ENCODE peak calls at places on chromosomes 5 and 9, in eight cellular contexts. L is stromal cell of bone marrow, T is aorta, C is choroid plexus epithelial cell, G is LHCN-M2, V is NCI-H1092 treated with DMSO at 0.1 percent for 48 hours, P is HS-5, R is astrocyte of the hippocampus. I is an unnamed sample.

GRCh38 chr9:108442604-108443277 is 413.0 kb downstream of the ACTL7B start:
- DNase-seq in L (no peak), T (no peak), C (no peak), G (peak), V (no peak), P (no peak), R (no peak), I (no peak)

GRCh38 chr9:85471791-85472190 is 270.0 kb downstream of the AGTPBP1 start:
- DNase-seq in L (no peak), T (no peak), C (no peak), G (no peak), V (no peak), P (no peak), R (no peak), I (no peak)

GRCh38 chr9:25449503-25449902 is 228.7 kb downstream of the TUSC1 start:
- DNase-seq in L (no peak), T (no peak), C (no peak), G (no peak), V (no peak), P (no peak), R (no peak), I (no peak)

GRCh38 chr5:57895766-57896165 is 413.2 kb upstream of the ACTBL2 start:
- DNase-seq in L (no peak), T (no peak), C (peak), G (peak), V (no peak), P (no peak), R (peak), I (peak)

GRCh38 chr9:101524371-101524770 is 9.3 kb upstream of the RNF20 start:
- DNase-seq in L (no peak), T (no peak), C (no peak), G (no peak), V (no peak), P (no peak), R (no peak), I (no peak)

GRCh38 chr5:96946381-96946780 is 10.5 kb downstream of the LNPEP start:
- DNase-seq in L (no peak), T (no peak), C (no peak), G (no peak), V (no peak), P (no peak), R (no peak), I (no peak)

GRCh38 chr5:107499237-107499636 is 171.5 kb downstream of the EFNA5 start:
- DNase-seq in L (no peak), T (no peak), C (no peak), G (no peak), V (no peak), P (no peak), R (no peak), I (no peak)

GRCh38 chr5:73295447-73295846 is 122.5 kb downstream of the TMEM174 start:
- DNase-seq in L (no peak), T (no peak), C (no peak), G (no peak), V (peak), P (no peak), R (no peak), I (no peak)

GRCh38 chr5:109479260-109479860 is 69.6 kb upstream of the PJA2 start:
- DNase-seq in L (no peak), T (no peak), C (peak), G (peak), V (no peak), P (no peak), R (peak), I (peak)

GRCh38 chr5:62886603-62887315 is 308.1 kb downstream of the LRRC70 start:
- DNase-seq in L (no peak), T (no peak), C (peak), G (no peak), V (no peak), P (no peak), R (peak), I (no peak)

GRCh38 chr5:54007822-54008777 is 302.3 kb downstream of the ARL15 start:
- DNase-seq in L (no peak), T (no peak), C (peak), G (peak), V (no peak), P (no peak), R (peak), I (peak)

GRCh38 chr5:129541648-129542251 is 81.7 kb downstream of the ADAMTS19 start:
- DNase-seq in L (peak), T (no peak), C (peak), G (peak), V (no peak), P (peak), R (no peak), I (peak)

GRCh38 chr5:167643616-167644015 is 647.8 kb upstream of the WWC1 start:
- DNase-seq in L (no peak), T (no peak), C (peak), G (no peak), V (no peak), P (no peak), R (peak), I (no peak)

GRCh38 chr5:148374693-148375360 is 8.9 kb upstream of the FBXO38 start:
- DNase-seq in L (peak), T (no peak), C (peak), G (peak), V (peak), P (peak), R (peak), I (peak)

GRCh38 chr9:68685770-68686169 is 19.3 kb upstream of the PIP5K1B start:
- DNase-seq in L (no peak), T (no peak), C (no peak), G (peak), V (no peak), P (no peak), R (no peak), I (no peak)

GRCh38 chr5:59296317-59297264 is 596.9 kb downstream of the PDE4D start:
- DNase-seq in L (no peak), T (no peak), C (peak), G (peak), V (no peak), P (peak), R (peak), I (peak)

GRCh38 chr5:93099902-93100347 is 481.1 kb downstream of the NR2F1-AS1 start:
- DNase-seq in L (no peak), T (no peak), C (no peak), G (no peak), V (no peak), P (no peak), R (no peak), I (no peak)

GRCh38 chr5:157116483-157116954 is 7.7 kb upstream of the HAVCR2 start:
- DNase-seq in L (no peak), T (no peak), C (no peak), G (no peak), V (no peak), P (no peak), R (no peak), I (no peak)

GRCh38 chr5:173454381-173454763 is 126.2 kb upstream of the STC2 start:
- DNase-seq in L (no peak), T (no peak), C (peak), G (peak), V (no peak), P (peak), R (no peak), I (peak)

GRCh38 chr9:113649054-113649453 is 185.5 kb downstream of the RGS3 start:
- DNase-seq in L (no peak), T (no peak), C (no peak), G (no peak), V (peak), P (no peak), R (peak), I (peak)

GRCh38 chr5:143085319-143085917 is 315.2 kb downstream of the ARHGAP26 start:
- DNase-seq in L (no peak), T (no peak), C (no peak), G (no peak), V (peak), P (no peak), R (peak), I (no peak)

GRCh38 chr9:127188396-127188795 is 66.0 kb upstream of the ANGPTL2 start:
- DNase-seq in L (no peak), T (peak), C (no peak), G (no peak), V (no peak), P (no peak), R (no peak), I (no peak)

GRCh38 chr5:145941677-145942130 is 5.3 kb downstream of the SH3RF2 start:
- DNase-seq in L (no peak), T (no peak), C (no peak), G (peak), V (no peak), P (no peak), R (peak), I (no peak)

GRCh38 chr5:56048124-56048523 is 53.4 kb upstream of the IL6ST start:
- DNase-seq in L (no peak), T (no peak), C (no peak), G (no peak), V (no peak), P (no peak), R (no peak), I (no peak)

GRCh38 chr9:83981126-83981871 is 694 bp downstream of the RMI1 start:
- DNase-seq in L (no peak), T (no peak), C (peak), G (peak), V (peak), P (no peak), R (no peak), I (peak)

GRCh38 chr9:133875131-133875530 is 117.0 kb downstream of the VAV2 start:
- DNase-seq in L (no peak), T (no peak), C (no peak), G (no peak), V (no peak), P (no peak), R (no peak), I (no peak)

I was measured in adipocyte.